ENCODE peak calls at places on chromosomes 4 and X, in four cellular contexts. J is right atrium auricular region, P is tibial artery, F is hepatocyte. U is an unnamed sample.

GRCh38 chrX:37685452-37686347 is at the start of gene XK:
- DNase-seq in J (no peak), P (peak), F (peak), U (no peak)

GRCh38 chr4:184309241-184310170 is 91.8 kb upstream of the ENPP6 start:
- DNase-seq in J (no peak), F (no peak), P (no peak), U (no peak)

GRCh38 chr4:47510506-47511143 is 25.6 kb downstream of the ATP10D start:
- DNase-seq in P (no peak), F (no peak), J (no peak), U (no peak)

GRCh38 chrX:47501226-47502071 is 18.4 kb upstream of the ZNF41 start:
- DNase-seq in J (no peak), P (no peak), F (no peak), U (no peak)

GRCh38 chr4:133584714-133585113 is 435.6 kb downstream of the PCDH10 start:
- DNase-seq in P (no peak), F (no peak), J (no peak), U (no peak)

GRCh38 chr4:47531954-47532321 is 46.9 kb downstream of the ATP10D start:
- DNase-seq in J (no peak), F (no peak), P (no peak), U (no peak)

GRCh38 chrX:103554687-103555417 is 30.5 kb upstream of the TCEAL4 start:
- DNase-seq in J (no peak), P (no peak), F (peak), U (no peak)

GRCh38 chr4:152154433-152154832 is 381.5 kb downstream of the FBXW7 start:
- DNase-seq in F (no peak), P (no peak), J (no peak), U (no peak)

GRCh38 chr4:102344520-102344954 is 745 bp downstream of the SLC39A8 start:
- DNase-seq in J (peak), P (peak), F (peak), U (no peak)

GRCh38 chr4:27008693-27009092 is 148.1 kb downstream of the STIM2 start:
- DNase-seq in F (no peak), P (no peak), J (no peak), U (no peak)

GRCh38 chr4:954211-955020 is 19.0 kb downstream of the DGKQ start:
- DNase-seq in P (peak), F (no peak), J (no peak), U (no peak)

GRCh38 chrX:12496343-12496742 is 294.9 kb upstream of the PRPS2 start:
- DNase-seq in P (no peak), J (no peak), F (no peak), U (no peak)

GRCh38 chr4:139492429-139492828 is 38.5 kb downstream of the RAB33B start:
- DNase-seq in F (no peak), J (no peak), P (no peak), U (no peak)

GRCh38 chr4:14967982-14968381 is 34.3 kb upstream of the CPEB2 start:
- DNase-seq in J (no peak), F (no peak), P (no peak), U (no peak)

GRCh38 chr4:159607824-159608223 is 504.9 kb downstream of the RAPGEF2 start:
- DNase-seq in P (no peak), F (no peak), J (no peak), U (no peak)

GRCh38 chr4:244471-244870 is 60.8 kb downstream of the ZNF732 start:
- DNase-seq in J (peak), F (peak), P (no peak), U (no peak)

GRCh38 chr4:151409470-151410313 is 716 bp downstream of the FHIP1A start:
- DNase-seq in P (peak), J (no peak), F (peak), U (no peak)

GRCh38 chrX:132336172-132336571 is 116.9 kb upstream of the RAP2C start:
- DNase-seq in J (no peak), P (no peak), F (no peak), U (no peak)

GRCh38 chr4:145956288-145956890 is 17.8 kb upstream of the ZNF827 start:
- DNase-seq in J (no peak), F (peak), P (no peak), U (no peak)

GRCh38 chr4:139515531-139515958 is 40.5 kb downstream of the SETD7 start:
- DNase-seq in J (no peak), F (no peak), P (no peak), U (no peak)

GRCh38 chr4:34766935-34767859 is 1477.1 kb downstream of the ARAP2 start:
- DNase-seq in J (no peak), P (no peak), F (no peak), U (no peak)

GRCh38 chr4:53558061-53558801 is 33.1 kb downstream of the LNX1 start:
- DNase-seq in P (no peak), F (no peak), J (no peak), U (no peak)

GRCh38 chr4:13982008-13982407 is 354.5 kb upstream of the BOD1L1 start:
- DNase-seq in J (no peak), F (no peak), P (no peak), U (no peak)

GRCh38 chr4:61175495-61175894 is 24.6 kb upstream of the ADGRL3 start:
- DNase-seq in F (no peak), J (no peak), P (no peak), U (no peak)

GRCh38 chr4:472881-473574 is 25.9 kb downstream of the ZNF721 start:
- DNase-seq in J (no peak), F (no peak), P (no peak), U (no peak)

GRCh38 chr4:174596513-174596912 is 74.2 kb upstream of the HPGD start:
- DNase-seq in F (no peak), J (no peak), P (no peak), U (no peak)

GRCh38 chr4:141731481-141731880 is 95.1 kb downstream of the IL15 start:
- DNase-seq in P (no peak), F (no peak), J (no peak), U (no peak)

GRCh38 chrX:21493226-21493850 is 119.1 kb downstream of the CNKSR2 start:
- DNase-seq in P (no peak), F (no peak), J (no peak), U (no peak)

GRCh38 chrX:103607385-103608304 is at the start of gene TCEAL3:
- DNase-seq in J (no peak), P (peak), F (peak), U (no peak)

GRCh38 chrX:103831342-103831802 is 685 bp downstream of the RAB9B start:
- DNase-seq in F (peak), P (no peak), J (no peak), U (no peak)

GRCh38 chr4:183797041-183797444 is 108.1 kb upstream of the STOX2 start:
- DNase-seq in J (no peak), F (peak), P (no peak), U (no peak)

GRCh38 chrX:47189906-47190305 is 3.7 kb upstream of the UBA1 start:
- DNase-seq in P (no peak), J (no peak), F (no peak), U (no peak)

GRCh38 chrX:149950681-149951080 is 12.4 kb upstream of the EOLA2 start:
- DNase-seq in P (no peak), J (no peak), F (peak), U (no peak)

GRCh38 chrX:72659726-72660125 is 54.4 kb downstream of the PHKA1 start:
- DNase-seq in J (no peak), P (no peak), F (no peak), U (no peak)

GRCh38 chr4:27123050-27123768 is 262.6 kb downstream of the STIM2 start:
- DNase-seq in P (peak), J (no peak), F (peak), U (no peak)

GRCh38 chr4:119135721-119136121 is at the start of gene MYOZ2:
- DNase-seq in J (no peak), F (no peak), P (no peak), U (no peak)

GRCh38 chrX:46686003-46686645 is 72.8 kb downstream of the SLC9A7 start:
- DNase-seq in P (no peak), J (no peak), F (peak), U (no peak)

GRCh38 chr4:55973650-55974049 is 24.9 kb downstream of the CEP135 start:
- DNase-seq in F (no peak), J (no peak), P (no peak), U (no peak)

GRCh38 chr4:133483600-133484246 is 334.6 kb downstream of the PCDH10 start:
- DNase-seq in F (peak), J (no peak), P (no peak), U (no peak)

GRCh38 chr4:76977113-76977512 is 27.6 kb downstream of the SEPTIN11 start:
- DNase-seq in J (no peak), F (no peak), P (no peak), U (no peak)

GRCh38 chr4:76977731-76978350 is 28.3 kb downstream of the SEPTIN11 start:
- DNase-seq in F (no peak), J (no peak), P (no peak), U (no peak)

GRCh38 chr4:76980280-76980679 is 30.7 kb downstream of the SEPTIN11 start:
- DNase-seq in J (no peak), P (no peak), F (no peak), U (no peak)

GRCh38 chr4:76981649-76982048 is 32.1 kb downstream of the SEPTIN11 start:
- DNase-seq in P (no peak), F (no peak), J (no peak), U (no peak)

DNA sequence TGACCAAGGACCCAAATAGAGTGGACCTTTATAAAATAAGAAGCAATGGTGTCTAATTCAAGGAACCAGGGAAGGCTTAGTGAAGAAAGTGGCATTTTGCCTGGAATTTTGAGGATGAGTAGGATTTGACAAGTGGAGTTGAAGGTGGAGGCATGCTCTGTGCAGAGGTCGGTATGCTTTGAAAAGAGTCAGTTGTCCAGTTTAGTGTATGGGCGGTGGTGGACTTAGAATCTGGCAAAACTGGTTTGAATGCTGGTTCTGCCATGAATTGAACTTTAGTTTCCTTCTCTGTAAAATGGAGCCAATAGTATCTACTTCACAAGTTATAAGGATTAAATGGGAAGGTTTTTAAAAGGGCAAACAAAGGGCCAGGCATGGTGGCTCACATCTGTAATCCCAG is 29.7 kb downstream of the SEPTIN11 start:
- DNase-seq in J (no peak), F (no peak), P (no peak), U (no peak)
- H3K27ac ChIP-seq in J (no peak), F (no peak), P (no peak), U (no peak)

GRCh38 chrX:109600114-109600710 is 24.8 kb downstream of the KCNE5 start:
- DNase-seq in F (peak), P (no peak), J (no peak), U (no peak)
- H3K27ac ChIP-seq in F (no peak), P (no peak), J (no peak), U (no peak)

GRCh38 chr4:85684676-85685075 is 209.7 kb downstream of the ARHGAP24 start:
- DNase-seq in J (no peak), F (no peak), P (no peak), U (no peak)

GRCh38 chr4:85677286-85677685 is 202.3 kb downstream of the ARHGAP24 start:
- DNase-seq in J (no peak), F (no peak), P (no peak), U (no peak)

GRCh38 chr4:85686398-85686797 is 211.4 kb downstream of the ARHGAP24 start:
- DNase-seq in F (no peak), P (no peak), J (no peak), U (no peak)

GRCh38 chr4:85682391-85682790 is 207.4 kb downstream of the ARHGAP24 start:
- DNase-seq in F (no peak), P (no peak), J (no peak), U (no peak)

GRCh38 chr4:85681194-85681803 is 206.3 kb downstream of the ARHGAP24 start:
- DNase-seq in J (no peak), P (peak), F (no peak), U (no peak)
- H3K27ac ChIP-seq in J (peak), P (no peak), F (no peak), U (no peak)

DNA sequence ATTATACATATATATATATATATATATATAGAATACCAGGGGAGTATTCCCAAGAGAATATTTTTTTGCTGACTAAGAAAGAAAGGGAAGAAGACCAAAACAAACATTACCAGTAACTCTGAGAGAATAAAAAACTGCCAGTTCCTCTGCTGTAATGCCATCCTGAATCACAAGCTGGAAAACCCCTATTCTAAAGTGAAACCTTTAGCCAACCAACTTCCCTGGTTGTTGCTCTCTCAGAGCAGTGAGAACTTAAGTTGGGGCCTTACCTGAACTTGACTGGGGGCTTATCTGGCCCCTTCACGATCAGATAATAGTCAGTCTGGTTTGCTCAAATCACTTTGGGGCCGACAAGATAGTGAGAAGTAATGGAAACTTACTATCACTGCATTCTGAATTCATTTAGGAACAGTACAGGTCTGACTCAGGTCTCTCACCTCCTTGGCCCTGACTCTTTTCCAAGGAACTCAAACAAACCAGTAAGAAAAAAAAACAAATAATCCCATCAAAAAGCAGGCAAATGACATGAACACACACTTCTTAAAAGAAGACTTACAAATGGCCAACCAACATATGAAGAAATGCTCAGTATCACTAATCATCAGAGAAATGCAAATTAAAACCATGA is 62.5 kb downstream of the CD40LG start:
- DNase-seq in J (no peak), F (no peak), P (no peak), U (no peak)
- H3K27ac ChIP-seq in J (no peak), F (no peak), P (no peak), U (no peak)

GRCh38 chr4:7818676-7819041 is 121.0 kb downstream of the AFAP1 start:
- DNase-seq in P (no peak), F (peak), J (no peak), U (no peak)

GRCh38 chr4:7815562-7815961 is 124.1 kb downstream of the AFAP1 start:
- DNase-seq in F (no peak), J (no peak), P (no peak), U (no peak)

GRCh38 chr4:7815981-7816380 is 123.7 kb downstream of the AFAP1 start:
- DNase-seq in F (no peak), J (no peak), P (no peak), U (no peak)

GRCh38 chr4:7817877-7818675 is 121.6 kb downstream of the AFAP1 start:
- DNase-seq in F (peak), P (no peak), J (no peak), U (no peak)

DNA sequence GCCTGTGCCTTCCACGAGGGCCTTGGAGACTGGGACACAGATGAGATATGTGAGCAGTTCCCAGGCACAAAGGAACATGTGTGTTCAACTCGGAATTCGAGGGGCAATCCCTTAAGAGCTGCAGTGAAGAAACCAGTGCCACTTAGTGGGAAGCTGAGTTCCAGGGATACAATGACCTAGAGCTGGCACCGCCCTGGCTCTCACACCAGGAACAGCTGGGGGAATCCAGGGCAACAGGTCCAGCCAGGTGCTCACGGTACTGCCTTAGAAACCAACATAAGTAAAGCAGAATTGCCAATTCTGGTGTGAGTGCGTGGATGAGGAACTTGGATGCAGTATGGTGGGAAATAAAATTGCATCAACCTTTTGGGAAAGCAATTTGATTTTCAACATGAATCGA is 122.9 kb downstream of the AFAP1 start:
- DNase-seq in J (no peak), P (no peak), F (no peak), U (no peak)
- H3K27ac ChIP-seq in J (no peak), P (no peak), F (no peak), U (no peak)

DNA sequence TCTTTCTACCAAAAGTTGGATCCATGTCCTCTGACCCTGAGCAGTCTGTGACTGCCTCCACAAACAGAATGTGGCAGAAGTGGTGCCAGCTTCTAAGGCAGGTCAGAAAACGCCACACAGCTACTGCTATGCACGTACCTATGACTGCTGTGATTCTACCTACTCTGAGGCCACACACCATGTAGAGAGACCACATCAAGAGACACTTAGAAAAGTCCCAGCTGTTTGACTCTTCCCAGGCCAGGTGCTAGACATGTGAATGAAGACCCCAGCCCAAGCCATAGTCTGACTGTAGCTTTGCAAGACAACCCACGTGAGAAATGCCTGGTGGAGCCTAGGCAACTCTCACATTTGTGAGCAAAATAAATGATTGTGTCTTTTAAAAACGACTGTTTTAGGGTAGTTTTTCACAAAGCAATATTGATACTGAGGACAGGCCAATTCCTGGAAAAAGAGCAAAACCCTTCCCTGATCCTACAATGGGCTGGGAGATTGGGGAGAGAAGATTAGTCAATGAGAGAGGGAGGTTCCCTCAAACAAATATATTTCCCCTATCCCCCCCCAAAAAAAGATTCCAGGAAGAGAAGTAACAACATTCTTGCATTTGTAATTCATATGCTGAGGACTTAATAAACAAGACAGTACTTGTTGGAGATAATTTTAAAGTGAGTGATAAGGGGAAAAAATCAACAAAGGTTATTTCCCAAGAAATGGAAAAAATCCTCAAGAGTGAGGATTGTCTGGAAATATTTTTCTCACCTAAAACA is 33.3 kb downstream of the FRYL start:
- DNase-seq in P (no peak), F (no peak), J (no peak), U (no peak)
- H3K27ac ChIP-seq in P (no peak), F (no peak), J (no peak), U (no peak)

GRCh38 chr4:140575489-140575888 is 6.7 kb upstream of the UCP1 start:
- DNase-seq in J (no peak), F (no peak), P (no peak), U (no peak)

GRCh38 chr4:140579278-140579677 is 10.5 kb upstream of the UCP1 start:
- DNase-seq in P (no peak), J (no peak), F (no peak), U (no peak)

GRCh38 chr4:140581078-140581477 is 12.3 kb upstream of the UCP1 start:
- DNase-seq in F (no peak), P (no peak), J (no peak), U (no peak)
- H3K27ac ChIP-seq in F (no peak), P (no peak), J (no peak), U (no peak)